ENCODE peak calls at places on chromosomes 7 and 10, in ten cellular contexts. S is GM12892; G is cardiac fibroblast; V is IMR-90; U is activated CD4-positive, alpha-beta T cell treated with anti-CD3 and anti-CD28 coated beads, Interleukin-2, amount 50 U/mL, for 1 hour; K is PC-3; Q is A549; I is uterus; W is Ammon's horn; H is activated naive CD4-positive, alpha-beta T cell. M is an unnamed sample.
A peak's percentile ranks its signal among the peaks of the same experiment; 100 is the strongest.

GRCh38 chr7:158272091-158272490 is 315.5 kb downstream of the PTPRN2 start:
- DNase-seq in S (no peak), G (no peak), V (no peak), H (no peak), U (no peak), K (no peak), I (no peak), Q (no peak), W (no peak), M (no peak)

GRCh38 chr10:83516788-83517187 is 622.5 kb upstream of the GHITM start:
- DNase-seq in S (no peak), V (no peak), G (no peak), W (peak; percentile 14), U (no peak), Q (no peak), K (no peak), H (no peak), I (no peak), M (no peak)

GRCh38 chr10:10869592-10869991 is 148.1 kb upstream of the CELF2 start:
- DNase-seq in S (no peak), Q (no peak), W (no peak), G (peak; percentile 63), V (peak; percentile 23), U (no peak), K (no peak), H (no peak), I (no peak), M (no peak)

GRCh38 chr10:11448545-11449244 is 162.8 kb downstream of the USP6NL start:
- DNase-seq in W (no peak), K (no peak), I (no peak), G (no peak), V (no peak), H (no peak), S (peak; percentile 40), Q (no peak), U (no peak), M (no peak)

GRCh38 chr10:44921061-44921460 is 9.9 kb downstream of the TMEM72 start:
- DNase-seq in G (no peak), Q (no peak), U (no peak), K (no peak), S (no peak), V (no peak), I (no peak), H (no peak), W (no peak), M (no peak)

GRCh38 chr7:36305226-36305625 is 84.4 kb upstream of the ANLN start:
- DNase-seq in Q (no peak), S (no peak), I (no peak), K (no peak), V (no peak), G (no peak), U (no peak), H (no peak), W (no peak), M (no peak)

GRCh38 chr7:154451480-154452457 is 399.6 kb downstream of the DPP6 start:
- DNase-seq in K (no peak), G (no peak), W (peak; percentile 78), V (no peak), U (no peak), H (no peak), Q (no peak), S (no peak), I (no peak), M (no peak)

GRCh38 chr10:9018161-9018843 is 963.8 kb downstream of the GATA3 start:
- DNase-seq in S (no peak), K (no peak), V (no peak), I (no peak), U (no peak), G (no peak), H (no peak), W (no peak), Q (no peak), M (no peak)

GRCh38 chr7:129258649-129259389 is 34.0 kb downstream of the AHCYL2 start:
- DNase-seq in V (no peak), S (no peak), H (no peak), I (no peak), K (no peak), W (peak; percentile 51), Q (no peak), U (no peak), G (no peak), M (no peak)

GRCh38 chr7:43876266-43876665 is 6.9 kb upstream of the MRPS24 start:
- DNase-seq in V (no peak), K (no peak), Q (no peak), W (no peak), S (no peak), G (no peak), I (no peak), U (no peak), H (no peak), M (no peak)

GRCh38 chr7:47979145-47979831 is at the start of gene HUS1:
- DNase-seq in Q (peak; percentile 93), I (peak; percentile 90), H (peak; percentile 95), W (peak; percentile 94), S (peak; percentile 84), U (peak; percentile 95), K (peak; percentile 86), G (peak; percentile 89), V (peak; percentile 81), M (peak; percentile 82)

GRCh38 chr10:91932737-91933136 is 9.2 kb downstream of the BTAF1 start:
- DNase-seq in I (no peak), W (no peak), U (no peak), V (no peak), Q (no peak), H (no peak), S (no peak), K (no peak), G (no peak), M (no peak)

GRCh38 chr10:95790982-95791381 is 35.0 kb downstream of the ENTPD1 start:
- DNase-seq in W (no peak), G (no peak), U (no peak), H (no peak), S (no peak), V (no peak), K (peak; percentile 42), Q (no peak), I (no peak), M (no peak)

GRCh38 chr7:23261843-23262452 is 15.4 kb downstream of the GPNMB start:
- DNase-seq in G (peak; percentile 76), V (peak; percentile 67), W (peak; percentile 79), H (peak; percentile 2), S (peak; percentile 56), K (peak; percentile 72), U (peak; percentile 53), I (peak; percentile 55), Q (peak; percentile 76), M (peak; percentile 36)

GRCh38 chr7:25360471-25360870 is 132.2 kb upstream of the NPVF start:
- DNase-seq in V (no peak), S (no peak), U (no peak), H (no peak), I (no peak), W (peak; percentile 57), Q (no peak), G (no peak), K (no peak), M (no peak)

GRCh38 chr10:118818621-118819221 is 64.0 kb upstream of the CACUL1 start:
- DNase-seq in I (no peak), H (no peak), W (no peak), U (no peak), V (no peak), K (no peak), S (no peak), Q (no peak), G (no peak), M (no peak)

GRCh38 chr7:28037220-28038010 is 143.2 kb downstream of the JAZF1 start:
- DNase-seq in U (no peak), W (no peak), I (no peak), K (peak; percentile 96), V (peak; percentile 98), H (no peak), Q (peak; percentile 95), G (peak; percentile 88), S (no peak), M (peak; percentile 96)

GRCh38 chr7:2029936-2030335 is 202.8 kb downstream of the MAD1L1 start:
- DNase-seq in H (no peak), U (no peak), I (no peak), S (no peak), G (no peak), K (no peak), Q (no peak), W (no peak), V (no peak), M (no peak)

GRCh38 chr10:17616403-17617030 is 657 bp downstream of the HACD1 start:
- DNase-seq in W (peak; percentile 37), H (no peak), S (peak; percentile 22), V (peak; percentile 47), I (peak; percentile 56), K (peak; percentile 39), Q (peak; percentile 76), U (peak; percentile 13), G (peak; percentile 73), M (no peak)

GRCh38 chr10:89267056-89267455 is 15.5 kb upstream of the LIPA start:
- DNase-seq in W (no peak), S (no peak), G (no peak), U (no peak), Q (no peak), V (no peak), K (no peak), I (no peak), H (no peak), M (no peak)

GRCh38 chr10:14926061-14926470 is 27.8 kb downstream of the DCLRE1C start:
- DNase-seq in G (no peak), Q (no peak), H (no peak), U (no peak), V (no peak), K (no peak), S (no peak), I (no peak), W (no peak), M (no peak)

GRCh38 chr7:127813991-127814556 is 162.1 kb downstream of the SND1 start:
- DNase-seq in G (no peak), V (peak; percentile 57), S (no peak), I (no peak), H (no peak), K (no peak), Q (no peak), W (no peak), U (no peak), M (no peak)

GRCh38 chr10:133030791-133031190 is 56.9 kb upstream of the ADGRA1 start:
- DNase-seq in I (no peak), Q (no peak), G (no peak), H (no peak), S (no peak), V (no peak), K (no peak), U (no peak), W (no peak), M (no peak)

GRCh38 chr7:151757274-151757673 is 119.6 kb downstream of the PRKAG2 start:
- DNase-seq in K (no peak), U (no peak), S (no peak), Q (no peak), G (no peak), H (no peak), W (no peak), V (peak; percentile 88), I (no peak), M (no peak)

GRCh38 chr10:47380341-47381215 is 3.5 kb downstream of the ZNF488 start:
- DNase-seq in K (no peak), W (no peak), H (no peak), G (no peak), I (no peak), U (no peak), Q (no peak), V (no peak), S (no peak), M (no peak)

GRCh38 chr10:93757766-93758509 is at the start of gene LGI1:
- DNase-seq in K (no peak), I (no peak), W (peak; percentile 77), Q (no peak), G (peak; percentile 18), S (no peak), U (no peak), V (peak; percentile 16), H (no peak), M (no peak)

GRCh38 chr7:92763636-92764423 is 72.5 kb downstream of the CDK6 start:
- DNase-seq in I (no peak), G (peak; percentile 51), U (no peak), W (no peak), Q (peak; percentile 92), V (peak; percentile 81), H (no peak), S (no peak), K (peak; percentile 95), M (no peak)

GRCh38 chr7:117424090-117424829 is 3.0 kb downstream of the ASZ1 start:
- DNase-seq in Q (no peak), H (no peak), K (no peak), S (no peak), I (no peak), U (no peak), G (no peak), V (no peak), W (no peak), M (no peak)